ENCODE peak calls at places on chromosomes 11 and 22, in four cellular contexts. R, F, A and O are unnamed samples.
A peak's percentile ranks its signal among the peaks of the same experiment; 100 is the strongest.

GRCh38 chr11:2708757-2709281 is 9.0 kb upstream of the KCNQ1OT1 start:
- DNase-seq in R (peak; percentile 70), F (no peak), A (no peak), O (peak; percentile 70)

GRCh38 chr22:42316988-42317387 is 46.5 kb upstream of the TCF20 start:
- DNase-seq in R (no peak), F (no peak), A (no peak), O (no peak)

GRCh38 chr11:99020324-99021225 is at the start of gene CNTN5:
- DNase-seq in R (peak; percentile 42), F (no peak), A (peak; percentile 22), O (peak; percentile 45)

GRCh38 chr11:1826552-1827094 is 8.2 kb upstream of the SYT8 start:
- DNase-seq in R (peak; percentile 75), F (peak; percentile 12), A (peak; percentile 50), O (peak; percentile 61)

GRCh38 chr22:49799431-49800075 is 28.1 kb downstream of the BRD1 start:
- DNase-seq in R (no peak), F (no peak), A (no peak), O (no peak)

GRCh38 chr22:17358394-17358793 is 10.9 kb upstream of the CECR2 start:
- DNase-seq in R (no peak), F (no peak), A (no peak), O (no peak)

GRCh38 chr11:68854273-68854958 is 12.7 kb upstream of the CPT1A start:
- DNase-seq in R (no peak), F (no peak), A (no peak), O (no peak)

GRCh38 chr11:2898366-2899079 is 12.9 kb upstream of the CDKN1C start:
- DNase-seq in R (peak; percentile 90), F (no peak), A (peak; percentile 17), O (peak; percentile 96)

GRCh38 chr22:46073683-46074504 is 76.4 kb upstream of the PPARA start:
- DNase-seq in R (no peak), F (no peak), A (no peak), O (peak; percentile 28)

GRCh38 chr22:50236731-50237409 is 8.0 kb downstream of the TUBGCP6 start:
- DNase-seq in R (no peak), F (peak; percentile 51), A (no peak), O (peak; percentile 50)

GRCh38 chr22:39174498-39175120 is 22.1 kb upstream of the CBX7 start:
- DNase-seq in R (peak; percentile 87), F (peak; percentile 78), A (peak; percentile 93), O (peak; percentile 94)

GRCh38 chr11:132894598-132894997 is 637.7 kb downstream of the OPCML start:
- DNase-seq in R (no peak), F (no peak), A (no peak), O (no peak)

GRCh38 chr11:114082767-114083181 is 23.3 kb downstream of the ZBTB16 start:
- DNase-seq in R (no peak), F (no peak), A (no peak), O (no peak)

GRCh38 chr11:70494559-70495350 is 96.4 kb downstream of the CTTN start:
- DNase-seq in R (no peak), F (no peak), A (no peak), O (no peak)

GRCh38 chr22:28009272-28009827 is 90.3 kb upstream of the PITPNB start:
- DNase-seq in R (peak; percentile 80), F (peak; percentile 79), A (peak; percentile 34), O (peak; percentile 78)

GRCh38 chr11:10550988-10551657 is 10.1 kb upstream of the RNF141 start:
- DNase-seq in R (no peak), F (no peak), A (peak; percentile 10), O (no peak)

GRCh38 chr11:114358711-114359110 is 41.6 kb downstream of the C11orf71 start:
- DNase-seq in R (no peak), F (no peak), A (no peak), O (no peak)

GRCh38 chr11:122804796-122805195 is 33.5 kb upstream of the CRTAM start:
- DNase-seq in R (no peak), F (no peak), A (no peak), O (no peak)

GRCh38 chr11:71396548-71397123 is 51.6 kb downstream of the DHCR7 start:
- DNase-seq in R (no peak), F (no peak), A (no peak), O (no peak)

GRCh38 chr11:71103266-71103665 is 149.1 kb downstream of the SHANK2 start:
- DNase-seq in R (no peak), F (no peak), A (no peak), O (no peak)

GRCh38 chr22:48740731-48741405 is 1086.8 kb downstream of the BRD1 start:
- DNase-seq in R (no peak), F (no peak), A (no peak), O (no peak)

GRCh38 chr11:1487091-1487850 is 692 bp upstream of the MOB2 start:
- DNase-seq in R (no peak), F (no peak), A (no peak), O (no peak)

GRCh38 chr22:28674121-28674563 is 5.5 kb downstream of the TTC28 start:
- DNase-seq in R (peak; percentile 61), F (peak; percentile 74), A (no peak), O (peak; percentile 71)

GRCh38 chr11:36456136-36456535 is 53.9 kb downstream of the TRAF6 start:
- DNase-seq in R (peak; percentile 77), F (no peak), A (no peak), O (no peak)

GRCh38 chr11:74366576-74366975 is 31.7 kb downstream of the PGM2L1 start:
- DNase-seq in R (peak; percentile 6), F (no peak), A (no peak), O (peak; percentile 47)

GRCh38 chr22:49997932-49998717 is 14.4 kb downstream of the IL17REL start:
- DNase-seq in R (no peak), F (no peak), A (no peak), O (no peak)

GRCh38 chr11:94641167-94641761 is 74.1 kb downstream of the PIWIL4 start:
- DNase-seq in R (no peak), F (no peak), A (no peak), O (no peak)

GRCh38 chr11:116535954-116536353 is 236.8 kb downstream of the BUD13 start:
- DNase-seq in R (no peak), F (no peak), A (no peak), O (no peak)

GRCh38 chr11:4484310-4484709 is 1.9 kb downstream of the OR52K1 start:
- DNase-seq in R (no peak), F (no peak), A (no peak), O (no peak)

DNA sequence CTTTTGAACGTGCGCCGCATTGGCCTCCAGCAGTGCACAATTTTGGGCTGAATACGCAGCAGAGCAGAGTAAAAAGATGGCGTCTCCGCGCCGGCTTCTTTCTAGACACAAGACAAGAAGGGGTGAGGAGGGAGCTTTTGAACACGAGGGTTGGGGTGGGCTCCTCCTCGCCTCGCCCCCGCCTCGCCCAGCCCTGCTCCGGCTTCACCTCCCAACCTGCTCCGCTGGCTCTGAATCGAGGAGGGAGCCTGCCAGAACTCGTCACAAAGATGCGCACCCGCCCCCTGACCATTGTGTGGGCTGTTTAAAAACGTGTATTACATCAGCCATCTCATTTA is 119.0 kb downstream of the MPPED1 start:
- DNase-seq in R (no peak), F (no peak), A (no peak), O (no peak)
- H2AFZ ChIP-seq in R (no peak overlapping the region), F (no peak overlapping the region), A (no peak overlapping the region), O (no peak overlapping the region)

DNA sequence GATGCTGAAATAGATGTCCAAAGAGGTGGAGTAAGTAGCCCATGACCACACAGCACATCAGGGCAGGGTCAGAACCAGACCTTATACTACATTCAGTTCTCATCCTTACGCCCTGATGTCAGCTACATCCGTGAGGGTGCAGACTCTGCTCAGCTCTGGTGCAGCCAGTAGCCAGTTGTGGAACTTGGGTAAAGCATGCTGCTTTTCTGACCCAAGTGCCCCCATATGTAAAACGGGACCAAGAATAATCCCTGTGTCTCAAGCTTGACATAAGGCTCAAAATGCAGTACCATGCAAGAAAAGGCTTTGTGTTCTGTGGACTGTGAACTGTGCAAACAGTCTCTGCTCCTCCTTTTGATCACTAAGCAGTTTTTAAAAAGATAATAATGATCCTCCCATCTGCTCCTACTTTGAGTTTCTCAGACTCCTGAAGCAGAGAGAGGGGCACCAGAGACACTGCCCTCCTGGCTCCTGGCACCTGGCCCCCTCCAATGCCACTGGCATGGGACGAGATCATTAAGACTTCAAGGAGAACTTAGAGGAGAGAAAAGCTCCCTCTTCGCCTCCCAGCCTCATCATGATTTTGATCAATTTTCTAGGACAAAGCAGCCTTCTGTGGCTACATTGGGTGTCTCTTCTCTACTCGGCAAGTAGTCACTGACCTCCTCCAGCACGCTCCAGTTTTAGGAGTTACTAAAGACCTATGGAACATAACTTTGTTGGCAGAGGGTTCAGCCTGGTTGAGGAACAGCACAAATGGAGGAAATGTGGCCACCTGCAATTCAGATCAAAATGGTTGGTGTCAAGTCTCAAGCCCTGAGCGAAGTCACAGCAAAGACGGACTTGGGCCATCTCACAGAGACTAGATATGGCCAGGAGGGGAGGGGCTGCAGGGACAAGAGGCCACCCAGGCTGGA is 23.9 kb downstream of the IL10RA start:
- DNase-seq in R (no peak), F (peak; percentile 77), A (no peak), O (no peak)
- H3K4me2 ChIP-seq in R (no peak overlapping the region), F (peak overlapping the region; percentile 63), A (no peak overlapping the region), O (no peak overlapping the region)

GRCh38 chr11:65652511-65653228 is 10.0 kb downstream of the RELA start:
- DNase-seq in R (peak; percentile 95), F (peak; percentile 76), A (peak; percentile 86), O (peak; percentile 96)
- H2AFZ ChIP-seq in R (peak overlapping the region; percentile 53), F (no peak overlapping the region), A (no peak overlapping the region), O (no peak overlapping the region)

GRCh38 chr11:47132981-47133380 is 43.7 kb downstream of the ARFGAP2 start:
- DNase-seq in R (no peak), F (no peak), A (no peak), O (no peak)

GRCh38 chr11:47136327-47136726 is 40.4 kb downstream of the ARFGAP2 start:
- DNase-seq in R (no peak), F (no peak), A (no peak), O (no peak)

GRCh38 chr11:47131136-47131535 is 45.5 kb downstream of the ARFGAP2 start:
- DNase-seq in R (no peak), F (no peak), A (no peak), O (no peak)

GRCh38 chr11:47130541-47130940 is 46.1 kb downstream of the ARFGAP2 start:
- DNase-seq in R (no peak), F (no peak), A (no peak), O (no peak)

DNA sequence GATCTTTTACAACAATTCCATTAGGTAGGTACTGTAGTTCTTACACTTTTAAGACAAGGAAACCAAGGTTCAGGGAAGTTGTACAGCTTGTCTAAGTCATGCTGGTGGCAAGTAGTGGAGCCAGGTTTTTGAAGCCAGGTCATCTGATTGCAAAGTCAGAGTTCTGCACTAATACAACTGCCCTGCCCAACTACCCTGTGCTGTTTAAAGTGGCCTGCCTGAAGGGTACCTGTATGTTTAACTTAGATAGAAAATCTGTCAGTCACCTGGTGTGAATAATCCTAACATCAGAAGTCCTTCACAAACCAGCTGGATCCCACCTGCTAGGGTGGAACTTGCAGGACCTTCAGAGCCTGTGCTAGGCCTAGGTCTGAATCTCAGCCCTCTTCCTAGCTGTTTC is 44.2 kb downstream of the ARFGAP2 start:
- DNase-seq in R (no peak), F (no peak), A (no peak), O (no peak)
- H3K4me2 ChIP-seq in R (no peak overlapping the region), F (no peak overlapping the region), A (no peak overlapping the region), O (no peak overlapping the region)

DNA sequence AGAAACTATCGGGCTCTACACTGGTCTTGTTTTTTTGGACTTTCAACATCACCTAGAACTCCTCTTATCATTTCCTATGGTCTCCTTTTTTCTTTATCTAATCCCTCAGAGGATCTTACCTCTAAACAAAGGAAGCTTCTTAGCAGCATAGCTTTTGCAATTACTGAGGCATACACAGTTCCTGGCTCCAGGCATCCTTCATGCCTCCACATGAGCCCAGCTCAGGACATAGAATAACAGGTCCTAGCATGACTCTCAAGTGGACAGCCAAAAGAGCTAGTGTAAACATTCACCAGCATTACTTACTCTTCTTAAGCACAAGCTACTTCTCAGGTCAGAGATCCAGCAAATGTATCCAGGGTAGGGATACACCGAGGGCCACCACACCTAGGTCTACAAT is 17.1 kb downstream of the CFAP300 start:
- DNase-seq in R (no peak), F (no peak), A (no peak), O (no peak)
- H2AFZ ChIP-seq in R (no peak overlapping the region), F (no peak overlapping the region), A (no peak overlapping the region), O (no peak overlapping the region)